ENCODE peak calls at places on chromosomes 5 and 9, in six cellular contexts. One of them, this sample, is unnamed.
A peak's percentile ranks its signal among the peaks of the same experiment; 100 is the strongest.

GRCh38 chr5:172447646-172448365 is 6.5 kb downstream of the SH3PXD2B start:
- DNase-seq in HCT116: no peak
- DNase-seq in A172: no peak
- DNase-seq in hippocampal formation: no peak
- DNase-seq in stimulated activated CD4-positive, alpha-beta T cell treated with anti-CD3 and anti-CD28 coated beads, Interleukin-4, amount 100 ng/mL, for 4 hours: no peak
- DNase-seq in omental fat pad: no peak
- DNase-seq in this sample: peak; percentile 36

GRCh38 chr5:61575103-61575502 is 243.0 kb downstream of the ZSWIM6 start:
- DNase-seq in stimulated activated CD4-positive, alpha-beta T cell treated with anti-CD3 and anti-CD28 coated beads, Interleukin-4, amount 100 ng/mL, for 4 hours: no peak
- DNase-seq in omental fat pad: no peak
- DNase-seq in hippocampal formation: no peak
- DNase-seq in HCT116: no peak
- DNase-seq in A172: peak; percentile 86
- DNase-seq in this sample: no peak

GRCh38 chr5:176899296-176899891 is at the start of gene HK3:
- DNase-seq in A172: no peak
- DNase-seq in stimulated activated CD4-positive, alpha-beta T cell treated with anti-CD3 and anti-CD28 coated beads, Interleukin-4, amount 100 ng/mL, for 4 hours: no peak
- DNase-seq in HCT116: no peak
- DNase-seq in omental fat pad: no peak
- DNase-seq in hippocampal formation: no peak
- DNase-seq in this sample: no peak

GRCh38 chr9:18477121-18477705 is 3.3 kb downstream of the ADAMTSL1 start:
- DNase-seq in omental fat pad: no peak
- DNase-seq in HCT116: no peak
- DNase-seq in hippocampal formation: no peak
- DNase-seq in A172: no peak
- DNase-seq in stimulated activated CD4-positive, alpha-beta T cell treated with anti-CD3 and anti-CD28 coated beads, Interleukin-4, amount 100 ng/mL, for 4 hours: no peak
- DNase-seq in this sample: no peak

GRCh38 chr9:95224371-95225015 is 93.0 kb downstream of the FANCC start:
- DNase-seq in omental fat pad: no peak
- DNase-seq in HCT116: no peak
- DNase-seq in hippocampal formation: no peak
- DNase-seq in A172: no peak
- DNase-seq in stimulated activated CD4-positive, alpha-beta T cell treated with anti-CD3 and anti-CD28 coated beads, Interleukin-4, amount 100 ng/mL, for 4 hours: no peak
- DNase-seq in this sample: no peak

GRCh38 chr9:4475301-4475700 is 15.0 kb upstream of the SLC1A1 start:
- DNase-seq in HCT116: no peak
- DNase-seq in A172: no peak
- DNase-seq in stimulated activated CD4-positive, alpha-beta T cell treated with anti-CD3 and anti-CD28 coated beads, Interleukin-4, amount 100 ng/mL, for 4 hours: no peak
- DNase-seq in omental fat pad: no peak
- DNase-seq in hippocampal formation: no peak
- DNase-seq in this sample: no peak

GRCh38 chr5:89287964-89288363 is 405.0 kb upstream of the MEF2C start:
- DNase-seq in stimulated activated CD4-positive, alpha-beta T cell treated with anti-CD3 and anti-CD28 coated beads, Interleukin-4, amount 100 ng/mL, for 4 hours: no peak
- DNase-seq in HCT116: no peak
- DNase-seq in hippocampal formation: no peak
- DNase-seq in A172: no peak
- DNase-seq in omental fat pad: no peak
- DNase-seq in this sample: no peak

GRCh38 chr5:77915346-77915745 is 139.2 kb upstream of the TBCA start:
- DNase-seq in HCT116: no peak
- DNase-seq in stimulated activated CD4-positive, alpha-beta T cell treated with anti-CD3 and anti-CD28 coated beads, Interleukin-4, amount 100 ng/mL, for 4 hours: no peak
- DNase-seq in A172: no peak
- DNase-seq in hippocampal formation: no peak
- DNase-seq in omental fat pad: no peak
- DNase-seq in this sample: no peak

GRCh38 chr5:154133591-154133990 is 56.9 kb upstream of the GALNT10 start:
- DNase-seq in A172: no peak
- DNase-seq in hippocampal formation: no peak
- DNase-seq in omental fat pad: no peak
- DNase-seq in HCT116: no peak
- DNase-seq in stimulated activated CD4-positive, alpha-beta T cell treated with anti-CD3 and anti-CD28 coated beads, Interleukin-4, amount 100 ng/mL, for 4 hours: no peak
- DNase-seq in this sample: no peak

GRCh38 chr5:180291234-180291940 is 496 bp downstream of the MAPK9 start:
- DNase-seq in A172: no peak
- DNase-seq in omental fat pad: no peak
- DNase-seq in HCT116: no peak
- DNase-seq in stimulated activated CD4-positive, alpha-beta T cell treated with anti-CD3 and anti-CD28 coated beads, Interleukin-4, amount 100 ng/mL, for 4 hours: no peak
- DNase-seq in hippocampal formation: peak; percentile 16
- DNase-seq in this sample: no peak

GRCh38 chr5:145499483-145499882 is 335.7 kb downstream of the PRELID2 start:
- DNase-seq in hippocampal formation: no peak
- DNase-seq in omental fat pad: no peak
- DNase-seq in stimulated activated CD4-positive, alpha-beta T cell treated with anti-CD3 and anti-CD28 coated beads, Interleukin-4, amount 100 ng/mL, for 4 hours: no peak
- DNase-seq in A172: no peak
- DNase-seq in HCT116: no peak
- DNase-seq in this sample: no peak

GRCh38 chr9:112125961-112126388 is 49.1 kb downstream of the SUSD1 start:
- DNase-seq in stimulated activated CD4-positive, alpha-beta T cell treated with anti-CD3 and anti-CD28 coated beads, Interleukin-4, amount 100 ng/mL, for 4 hours: no peak
- DNase-seq in omental fat pad: no peak
- DNase-seq in hippocampal formation: no peak
- DNase-seq in HCT116: no peak
- DNase-seq in A172: no peak
- DNase-seq in this sample: no peak

GRCh38 chr9:37928552-37929430 is 24.9 kb upstream of the SLC25A51 start:
- DNase-seq in A172: no peak
- DNase-seq in hippocampal formation: no peak
- DNase-seq in stimulated activated CD4-positive, alpha-beta T cell treated with anti-CD3 and anti-CD28 coated beads, Interleukin-4, amount 100 ng/mL, for 4 hours: no peak
- DNase-seq in omental fat pad: no peak
- DNase-seq in HCT116: no peak
- DNase-seq in this sample: peak; percentile 53

GRCh38 chr5:78526049-78526525 is 122.5 kb downstream of the LHFPL2 start:
- DNase-seq in HCT116: no peak
- DNase-seq in hippocampal formation: no peak
- DNase-seq in stimulated activated CD4-positive, alpha-beta T cell treated with anti-CD3 and anti-CD28 coated beads, Interleukin-4, amount 100 ng/mL, for 4 hours: no peak
- DNase-seq in omental fat pad: no peak
- DNase-seq in A172: peak; percentile 90
- DNase-seq in this sample: no peak

GRCh38 chr9:95494416-95495371 is 22.1 kb downstream of the PTCH1 start:
- DNase-seq in hippocampal formation: no peak
- DNase-seq in A172: peak; percentile 38
- DNase-seq in stimulated activated CD4-positive, alpha-beta T cell treated with anti-CD3 and anti-CD28 coated beads, Interleukin-4, amount 100 ng/mL, for 4 hours: peak; percentile 83
- DNase-seq in omental fat pad: no peak
- DNase-seq in HCT116: no peak
- DNase-seq in this sample: no peak

GRCh38 chr9:112665347-112665746 is 52.6 kb downstream of the INIP start:
- DNase-seq in stimulated activated CD4-positive, alpha-beta T cell treated with anti-CD3 and anti-CD28 coated beads, Interleukin-4, amount 100 ng/mL, for 4 hours: no peak
- DNase-seq in HCT116: no peak
- DNase-seq in A172: no peak
- DNase-seq in hippocampal formation: no peak
- DNase-seq in omental fat pad: no peak
- DNase-seq in this sample: no peak

GRCh38 chr5:111075520-111075919 is 4.0 kb downstream of the TSLP start:
- DNase-seq in HCT116: peak; percentile 44
- DNase-seq in hippocampal formation: no peak
- DNase-seq in omental fat pad: no peak
- DNase-seq in stimulated activated CD4-positive, alpha-beta T cell treated with anti-CD3 and anti-CD28 coated beads, Interleukin-4, amount 100 ng/mL, for 4 hours: no peak
- DNase-seq in A172: peak; percentile 37
- DNase-seq in this sample: no peak

GRCh38 chr5:157444224-157444623 is 15.8 kb upstream of the NIPAL4 start:
- DNase-seq in A172: no peak
- DNase-seq in HCT116: no peak
- DNase-seq in omental fat pad: no peak
- DNase-seq in stimulated activated CD4-positive, alpha-beta T cell treated with anti-CD3 and anti-CD28 coated beads, Interleukin-4, amount 100 ng/mL, for 4 hours: no peak
- DNase-seq in hippocampal formation: no peak
- DNase-seq in this sample: no peak

GRCh38 chr5:146425023-146425422 is 22.1 kb upstream of the TCERG1 start:
- DNase-seq in omental fat pad: no peak
- DNase-seq in HCT116: no peak
- DNase-seq in A172: peak; percentile 29
- DNase-seq in hippocampal formation: no peak
- DNase-seq in stimulated activated CD4-positive, alpha-beta T cell treated with anti-CD3 and anti-CD28 coated beads, Interleukin-4, amount 100 ng/mL, for 4 hours: no peak
- DNase-seq in this sample: no peak

GRCh38 chr9:109791747-109792146 is 11.7 kb downstream of the PALM2AKAP2 start:
- DNase-seq in hippocampal formation: no peak
- DNase-seq in HCT116: no peak
- DNase-seq in omental fat pad: no peak
- DNase-seq in A172: no peak
- DNase-seq in stimulated activated CD4-positive, alpha-beta T cell treated with anti-CD3 and anti-CD28 coated beads, Interleukin-4, amount 100 ng/mL, for 4 hours: no peak
- DNase-seq in this sample: no peak

GRCh38 chr5:149658299-149658698 is 71.8 kb upstream of the PPARGC1B start:
- DNase-seq in A172: no peak
- DNase-seq in hippocampal formation: no peak
- DNase-seq in stimulated activated CD4-positive, alpha-beta T cell treated with anti-CD3 and anti-CD28 coated beads, Interleukin-4, amount 100 ng/mL, for 4 hours: no peak
- DNase-seq in omental fat pad: no peak
- DNase-seq in HCT116: no peak
- DNase-seq in this sample: no peak

GRCh38 chr5:136424835-136425694 is 59.7 kb upstream of the TRPC7 start:
- DNase-seq in A172: peak; percentile 59
- DNase-seq in HCT116: peak; percentile 47
- DNase-seq in omental fat pad: peak; percentile 67
- DNase-seq in hippocampal formation: peak; percentile 44
- DNase-seq in stimulated activated CD4-positive, alpha-beta T cell treated with anti-CD3 and anti-CD28 coated beads, Interleukin-4, amount 100 ng/mL, for 4 hours: no peak
- DNase-seq in this sample: peak; percentile 55

GRCh38 chr9:87437966-87438365 is 59.7 kb upstream of the DAPK1 start:
- DNase-seq in A172: no peak
- DNase-seq in stimulated activated CD4-positive, alpha-beta T cell treated with anti-CD3 and anti-CD28 coated beads, Interleukin-4, amount 100 ng/mL, for 4 hours: no peak
- DNase-seq in HCT116: no peak
- DNase-seq in hippocampal formation: no peak
- DNase-seq in omental fat pad: no peak
- DNase-seq in this sample: no peak

GRCh38 chr5:124342027-124342471 is 404.4 kb downstream of the ZNF608 start:
- DNase-seq in stimulated activated CD4-positive, alpha-beta T cell treated with anti-CD3 and anti-CD28 coated beads, Interleukin-4, amount 100 ng/mL, for 4 hours: no peak
- DNase-seq in hippocampal formation: no peak
- DNase-seq in HCT116: no peak
- DNase-seq in omental fat pad: no peak
- DNase-seq in A172: no peak
- DNase-seq in this sample: peak; percentile 39

GRCh38 chr5:173675287-173675996 is 59.0 kb upstream of the BOD1 start:
- DNase-seq in hippocampal formation: no peak
- DNase-seq in omental fat pad: no peak
- DNase-seq in stimulated activated CD4-positive, alpha-beta T cell treated with anti-CD3 and anti-CD28 coated beads, Interleukin-4, amount 100 ng/mL, for 4 hours: no peak
- DNase-seq in HCT116: no peak
- DNase-seq in A172: no peak
- DNase-seq in this sample: no peak

GRCh38 chr9:83596899-83597504 is 25.9 kb upstream of the IDNK start:
- DNase-seq in HCT116: peak; percentile 27
- DNase-seq in stimulated activated CD4-positive, alpha-beta T cell treated with anti-CD3 and anti-CD28 coated beads, Interleukin-4, amount 100 ng/mL, for 4 hours: peak; percentile 2
- DNase-seq in omental fat pad: peak; percentile 35
- DNase-seq in A172: peak; percentile 53
- DNase-seq in hippocampal formation: no peak
- DNase-seq in this sample: no peak

GRCh38 chr5:150599917-150600511 is 40.4 kb upstream of the SYNPO start:
- DNase-seq in omental fat pad: peak; percentile 94
- DNase-seq in HCT116: no peak
- DNase-seq in A172: peak; percentile 88
- DNase-seq in hippocampal formation: no peak
- DNase-seq in stimulated activated CD4-positive, alpha-beta T cell treated with anti-CD3 and anti-CD28 coated beads, Interleukin-4, amount 100 ng/mL, for 4 hours: no peak
- DNase-seq in this sample: peak; percentile 87

GRCh38 chr5:39648539-39649200 is 223.9 kb upstream of the DAB2 start:
- DNase-seq in HCT116: peak; percentile 88
- DNase-seq in A172: peak; percentile 83
- DNase-seq in hippocampal formation: no peak
- DNase-seq in stimulated activated CD4-positive, alpha-beta T cell treated with anti-CD3 and anti-CD28 coated beads, Interleukin-4, amount 100 ng/mL, for 4 hours: no peak
- DNase-seq in omental fat pad: no peak
- DNase-seq in this sample: no peak

GRCh38 chr5:55633574-55634203 is 78.4 kb downstream of the SLC38A9 start:
- DNase-seq in stimulated activated CD4-positive, alpha-beta T cell treated with anti-CD3 and anti-CD28 coated beads, Interleukin-4, amount 100 ng/mL, for 4 hours: no peak
- DNase-seq in HCT116: peak; percentile 13
- DNase-seq in A172: peak; percentile 60
- DNase-seq in hippocampal formation: no peak
- DNase-seq in omental fat pad: no peak
- DNase-seq in this sample: peak; percentile 45

GRCh38 chr9:132141364-132141947 is 20.4 kb upstream of the NTNG2 start:
- DNase-seq in omental fat pad: no peak
- DNase-seq in HCT116: no peak
- DNase-seq in A172: peak; percentile 50
- DNase-seq in hippocampal formation: peak; percentile 59
- DNase-seq in stimulated activated CD4-positive, alpha-beta T cell treated with anti-CD3 and anti-CD28 coated beads, Interleukin-4, amount 100 ng/mL, for 4 hours: no peak
- DNase-seq in this sample: no peak

GRCh38 chr5:177003649-177004048 is 2.9 kb downstream of the UIMC1 start:
- DNase-seq in stimulated activated CD4-positive, alpha-beta T cell treated with anti-CD3 and anti-CD28 coated beads, Interleukin-4, amount 100 ng/mL, for 4 hours: no peak
- DNase-seq in A172: no peak
- DNase-seq in omental fat pad: no peak
- DNase-seq in hippocampal formation: no peak
- DNase-seq in HCT116: no peak
- DNase-seq in this sample: no peak

GRCh38 chr5:25399878-25400480 is 755.2 kb upstream of the CDH10 start:
- DNase-seq in A172: no peak
- DNase-seq in hippocampal formation: no peak
- DNase-seq in omental fat pad: no peak
- DNase-seq in HCT116: no peak
- DNase-seq in stimulated activated CD4-positive, alpha-beta T cell treated with anti-CD3 and anti-CD28 coated beads, Interleukin-4, amount 100 ng/mL, for 4 hours: no peak
- DNase-seq in this sample: no peak

GRCh38 chr9:131739192-131739961 is 499 bp downstream of the RAPGEF1 start:
- DNase-seq in stimulated activated CD4-positive, alpha-beta T cell treated with anti-CD3 and anti-CD28 coated beads, Interleukin-4, amount 100 ng/mL, for 4 hours: peak; percentile 30
- DNase-seq in A172: no peak
- DNase-seq in HCT116: no peak
- DNase-seq in omental fat pad: no peak
- DNase-seq in hippocampal formation: no peak
- DNase-seq in this sample: peak; percentile 93

GRCh38 chr5:68353624-68354023 is 138.1 kb downstream of the PIK3R1 start:
- DNase-seq in omental fat pad: no peak
- DNase-seq in A172: no peak
- DNase-seq in HCT116: no peak
- DNase-seq in hippocampal formation: no peak
- DNase-seq in stimulated activated CD4-positive, alpha-beta T cell treated with anti-CD3 and anti-CD28 coated beads, Interleukin-4, amount 100 ng/mL, for 4 hours: no peak
- DNase-seq in this sample: no peak